ENCODE peak calls at places on chromosomes 16 and 17, in ten cellular contexts. E, S, T, K, Z, W, B, F, X and L are unnamed samples.

GRCh38 chr17:17349724-17350106 is 46.5 kb downstream of the NT5M start:
- DNase-seq in E (no peak), S (no peak), T (peak), K (peak), Z (no peak), W (peak), B (no peak), F (no peak), X (no peak), L (no peak)

GRCh38 chr16:13909872-13910303 is 10.1 kb upstream of the ERCC4 start:
- DNase-seq in E (no peak), S (peak), T (no peak), K (no peak), Z (peak), W (peak), B (no peak), F (no peak), X (peak), L (peak)

GRCh38 chr17:43360376-43360738 is 38.4 kb upstream of the ARL4D start:
- DNase-seq in E (peak), S (peak), T (no peak), K (no peak), Z (peak), W (no peak), B (peak), F (peak), X (no peak), L (peak)

GRCh38 chr16:86044241-86044671 is 145.3 kb downstream of the IRF8 start:
- DNase-seq in E (no peak), S (peak), T (no peak), K (no peak), Z (no peak), W (no peak), B (no peak), F (peak), X (no peak), L (no peak)

GRCh38 chr16:720507-720989 is 398 bp upstream of the ANTKMT start:
- DNase-seq in E (no peak), S (peak), T (no peak), K (no peak), Z (no peak), W (no peak), B (no peak), F (peak), X (no peak), L (peak)

GRCh38 chr17:5516060-5516792 is 29.9 kb downstream of the MIS12 start:
- DNase-seq in E (no peak), S (peak), T (no peak), K (no peak), Z (no peak), W (no peak), B (no peak), F (peak), X (no peak), L (no peak)

GRCh38 chr17:32127156-32127897 is 15.0 kb upstream of the RHOT1 start:
- DNase-seq in E (peak), S (peak), T (peak), K (peak), Z (peak), W (peak), B (peak), F (peak), X (peak), L (peak)

GRCh38 chr16:24700549-24701392 is 28.7 kb upstream of the TNRC6A start:
- DNase-seq in E (peak), S (peak), T (peak), K (peak), Z (peak), W (peak), B (peak), F (peak), X (peak), L (peak)

GRCh38 chr16:69481901-69482341 is 57.5 kb downstream of the CYB5B start:
- DNase-seq in E (peak), S (peak), T (peak), K (peak), Z (peak), W (peak), B (peak), F (no peak), X (peak), L (peak)

GRCh38 chr16:66696669-66697630 is at the start of gene CMTM4:
- DNase-seq in E (peak), S (peak), T (peak), K (peak), Z (peak), W (peak), B (no peak), F (peak), X (peak), L (peak)

GRCh38 chr17:51428668-51429486 is 168.5 kb downstream of the UTP18 start:
- DNase-seq in E (no peak), S (no peak), T (no peak), K (no peak), Z (no peak), W (no peak), B (peak), F (no peak), X (no peak), L (no peak)

GRCh38 chr17:46911311-46911710 is 11.6 kb upstream of the GOSR2 start:
- DNase-seq in E (no peak), S (no peak), T (no peak), K (no peak), Z (no peak), W (no peak), B (no peak), F (no peak), X (no peak), L (no peak)

GRCh38 chr16:50709061-50709695 is 15.8 kb downstream of the NOD2 start:
- DNase-seq in E (no peak), S (no peak), T (no peak), K (no peak), Z (no peak), W (no peak), B (no peak), F (no peak), X (no peak), L (no peak)

GRCh38 chr17:17175917-17176316 is 30.2 kb downstream of the PLD6 start:
- DNase-seq in E (no peak), S (no peak), T (no peak), K (peak), Z (no peak), W (no peak), B (no peak), F (no peak), X (no peak), L (no peak)

GRCh38 chr16:84526794-84527485 is 22.5 kb upstream of the MEAK7 start:
- DNase-seq in E (no peak), S (peak), T (no peak), K (peak), Z (peak), W (no peak), B (no peak), F (no peak), X (no peak), L (peak)

GRCh38 chr16:57701759-57702371 is 7.3 kb downstream of the DRC7 start:
- DNase-seq in E (no peak), S (no peak), T (no peak), K (no peak), Z (no peak), W (no peak), B (no peak), F (no peak), X (no peak), L (no peak)

GRCh38 chr17:37708008-37708615 is 36.7 kb downstream of the HNF1B start:
- DNase-seq in E (no peak), S (no peak), T (no peak), K (no peak), Z (no peak), W (peak), B (no peak), F (no peak), X (no peak), L (no peak)

GRCh38 chr17:37711113-37711512 is 33.7 kb downstream of the HNF1B start:
- DNase-seq in E (no peak), S (no peak), T (no peak), K (no peak), Z (no peak), W (no peak), B (no peak), F (no peak), X (no peak), L (no peak)

GRCh38 chr17:37708616-37709212 is 36.1 kb downstream of the HNF1B start:
- DNase-seq in E (no peak), S (peak), T (no peak), K (no peak), Z (no peak), W (peak), B (no peak), F (peak), X (no peak), L (no peak)

GRCh38 chr17:37713028-37713431 is 31.8 kb downstream of the HNF1B start:
- DNase-seq in E (no peak), S (no peak), T (no peak), K (no peak), Z (no peak), W (peak), B (no peak), F (no peak), X (no peak), L (no peak)

GRCh38 chr17:37710344-37710886 is 34.4 kb downstream of the HNF1B start:
- DNase-seq in E (no peak), S (peak), T (no peak), K (no peak), Z (no peak), W (peak), B (no peak), F (peak), X (no peak), L (peak)
- TF ChIP-seq POLR2A in E (no peak), S (no peak), T (no peak), K (no peak), Z (no peak), W (no peak), B (no peak), F (no peak), X (no peak), L (no peak)

GRCh38 chr16:46756772-46757171 is 8.6 kb upstream of the MYLK3 start:
- DNase-seq in E (no peak), S (no peak), T (no peak), K (no peak), Z (no peak), W (no peak), B (no peak), F (no peak), X (no peak), L (no peak)
- TF ChIP-seq POLR2A in E (no peak), S (no peak), T (no peak), K (no peak), Z (no peak), W (no peak), B (no peak), F (no peak), X (no peak), L (no peak)

GRCh38 chr17:44529864-44530263 is 26.7 kb upstream of the GPATCH8 start:
- DNase-seq in E (no peak), S (no peak), T (no peak), K (no peak), Z (no peak), W (no peak), B (no peak), F (no peak), X (no peak), L (no peak)
- TF ChIP-seq POLR2A in E (no peak), S (no peak), T (no peak), K (no peak), Z (no peak), W (no peak), B (no peak), F (no peak), X (no peak), L (no peak)

GRCh38 chr16:3715430-3715829 is 1.9 kb downstream of the TRAP1 start:
- DNase-seq in E (no peak), S (no peak), T (no peak), K (no peak), Z (no peak), W (no peak), B (no peak), F (no peak), X (no peak), L (no peak)

GRCh38 chr16:3716831-3717234 is 491 bp downstream of the TRAP1 start:
- DNase-seq in E (no peak), S (no peak), T (no peak), K (no peak), Z (no peak), W (no peak), B (no peak), F (peak), X (no peak), L (no peak)

GRCh38 chr16:3713587-3714242 is 3.6 kb downstream of the TRAP1 start:
- DNase-seq in E (no peak), S (no peak), T (no peak), K (no peak), Z (no peak), W (no peak), B (no peak), F (no peak), X (no peak), L (no peak)

GRCh38 chr16:3717235-3718018 is at the start of gene TRAP1:
- DNase-seq in E (peak), S (peak), T (peak), K (peak), Z (peak), W (peak), B (peak), F (peak), X (peak), L (peak)

GRCh38 chr16:3712830-3713476 is 4.4 kb downstream of the TRAP1 start:
- DNase-seq in E (no peak), S (no peak), T (no peak), K (peak), Z (no peak), W (no peak), B (no peak), F (no peak), X (no peak), L (no peak)
- TF ChIP-seq POLR2A in E (no peak), S (no peak), T (no peak), K (no peak), Z (no peak), W (no peak), B (no peak), F (no peak), X (no peak), L (no peak)

DNA sequence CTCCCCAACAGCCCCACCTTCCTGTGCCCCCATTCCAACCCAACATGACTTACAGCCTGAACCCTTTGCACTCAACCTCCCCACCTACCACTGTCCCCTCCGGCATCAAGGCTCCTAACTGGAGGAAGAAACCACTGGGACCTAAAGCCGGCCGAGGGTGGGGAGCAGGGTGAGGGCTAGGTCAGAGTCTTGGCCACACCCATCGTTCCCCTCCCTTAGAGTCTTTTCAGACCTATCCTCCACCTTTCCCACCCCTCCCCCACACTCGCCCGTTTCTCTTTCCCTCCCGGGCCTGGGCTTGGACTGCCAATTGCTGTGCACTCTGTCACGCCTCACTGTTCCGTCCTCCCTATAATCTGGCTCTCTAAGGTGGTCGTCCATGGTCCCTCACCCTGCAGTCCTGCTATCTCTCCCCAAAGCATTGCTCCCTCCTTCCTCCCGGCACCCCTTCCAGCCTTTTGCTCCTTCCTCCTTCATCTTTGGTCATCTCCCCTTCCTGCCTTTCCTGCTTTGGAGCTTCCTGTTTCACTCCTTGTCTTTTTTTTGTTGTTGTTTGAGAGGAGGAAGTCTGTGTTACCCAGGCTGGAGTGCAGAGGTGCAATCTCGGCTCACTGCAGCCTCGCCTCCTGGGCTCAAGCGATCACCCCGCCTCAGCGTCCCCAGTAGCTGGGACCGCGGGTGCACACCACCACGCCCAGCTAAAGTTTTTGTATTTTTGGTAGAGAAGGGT is 958 bp upstream of the CLDN7 start:
- DNase-seq in E (no peak), S (no peak), T (no peak), K (no peak), Z (peak), W (no peak), B (no peak), F (no peak), X (no peak), L (no peak)
- TF ChIP-seq POLR2A in E (no peak), S (no peak), T (no peak), K (no peak), Z (no peak), W (no peak), B (no peak), F (no peak), X (no peak), L (no peak)

DNA sequence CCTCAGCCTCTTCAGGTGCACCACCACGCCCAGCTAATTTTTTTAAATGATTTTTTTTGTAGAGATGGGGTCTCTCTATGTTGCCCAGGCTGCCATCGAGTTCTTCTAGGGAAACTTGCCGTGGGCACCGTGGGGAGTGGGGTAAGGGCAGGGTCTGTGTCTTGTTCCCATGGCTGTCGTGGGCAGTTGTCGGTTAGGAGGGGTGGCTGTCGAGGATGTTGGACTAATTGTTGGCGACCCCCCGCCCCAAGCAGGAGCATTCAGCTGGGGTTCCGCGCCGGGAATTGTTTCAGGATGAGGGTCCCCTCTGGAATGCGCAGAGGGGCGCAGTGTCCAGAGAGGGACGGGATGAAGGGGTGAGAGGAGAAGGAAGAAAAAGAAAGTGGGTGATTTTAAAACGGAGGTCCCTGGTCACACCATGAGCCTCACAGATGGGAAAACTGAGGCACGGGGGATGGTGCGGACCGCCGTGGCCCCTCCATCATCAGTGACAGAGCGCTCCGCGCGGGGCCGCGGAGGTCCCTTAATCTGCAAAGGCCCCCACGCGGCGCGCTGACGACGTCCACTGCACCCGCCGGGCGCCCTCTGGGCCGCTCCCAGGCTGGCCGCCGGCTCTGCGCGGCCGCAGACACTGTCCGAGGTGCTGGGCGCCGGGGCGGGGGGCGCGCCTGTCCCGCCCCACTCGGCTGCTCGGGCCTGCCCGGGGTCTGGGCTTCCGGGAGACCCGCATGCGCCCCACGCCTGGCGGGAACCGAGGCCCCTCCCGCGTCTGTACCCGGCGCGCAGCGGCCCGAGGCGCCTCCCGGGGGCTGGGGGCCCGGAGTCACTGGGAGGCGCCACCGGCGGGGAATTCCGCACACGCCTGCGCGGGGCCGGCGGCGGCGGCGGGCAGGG is 763 bp upstream of the RNF213 start:
- DNase-seq in E (peak), S (peak), T (no peak), K (peak), Z (no peak), W (peak), B (no peak), F (peak), X (peak), L (peak)
- TF ChIP-seq POLR2A in E (no peak), S (peak), T (no peak), K (no peak), Z (no peak), W (peak), B (peak), F (peak), X (no peak), L (peak)

DNA sequence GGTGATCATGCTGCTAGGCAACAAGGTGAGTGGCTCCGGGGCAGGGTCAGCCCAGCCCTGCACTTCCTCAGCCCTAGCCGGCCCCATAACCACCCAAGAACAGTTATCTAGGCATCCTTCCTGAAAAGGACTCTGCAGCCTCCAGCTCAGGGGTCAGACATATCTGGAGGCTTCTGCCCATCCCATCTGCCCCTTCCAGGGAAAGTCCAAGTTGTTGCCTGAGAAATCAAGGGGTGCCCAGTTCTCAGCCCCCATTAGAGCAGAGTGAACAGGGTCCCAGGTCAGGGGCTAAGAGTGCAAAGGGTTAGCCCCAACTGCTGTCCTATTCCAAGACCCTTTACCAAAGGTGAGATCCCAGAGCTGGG is 4.1 kb upstream of the NHERF1 start:
- DNase-seq in E (no peak), S (no peak), T (no peak), K (no peak), Z (no peak), W (no peak), B (no peak), F (no peak), X (no peak), L (no peak)
- TF ChIP-seq POLR2A in E (no peak), S (no peak), T (no peak), K (no peak), Z (no peak), W (no peak), B (no peak), F (no peak), X (no peak), L (no peak)